ENCODE peak calls at places on chromosomes 4 and X, in six cellular contexts. One of them, this sample, is unnamed.

GRCh38 chrX:67543818-67544217 is at the start of gene AR:
- DNase-seq in cardiac muscle cell: peak
- DNase-seq in frontal cortex: peak
- DNase-seq in NCI-H345: no peak
- DNase-seq in GM12892: no peak
- DNase-seq in T-cell: no peak
- DNase-seq in this sample: no peak

GRCh38 chrX:69555396-69556023 is 51.4 kb downstream of the NALF2 start:
- DNase-seq in T-cell: no peak
- DNase-seq in GM12892: no peak
- DNase-seq in cardiac muscle cell: peak
- DNase-seq in NCI-H345: no peak
- DNase-seq in frontal cortex: no peak
- DNase-seq in this sample: no peak

GRCh38 chr4:98609946-98610345 is 48.5 kb downstream of the TSPAN5 start:
- DNase-seq in cardiac muscle cell: no peak
- DNase-seq in T-cell: no peak
- DNase-seq in GM12892: no peak
- DNase-seq in NCI-H345: no peak
- DNase-seq in frontal cortex: no peak
- DNase-seq in this sample: no peak

GRCh38 chr4:162237676-162238075 is 73.9 kb upstream of the FSTL5 start:
- DNase-seq in frontal cortex: no peak
- DNase-seq in cardiac muscle cell: no peak
- DNase-seq in NCI-H345: no peak
- DNase-seq in GM12892: no peak
- DNase-seq in T-cell: no peak
- DNase-seq in this sample: no peak

GRCh38 chrX:13487731-13488505 is 81.5 kb upstream of the EGFL6 start:
- DNase-seq in GM12892: peak
- DNase-seq in T-cell: peak
- DNase-seq in cardiac muscle cell: peak
- DNase-seq in frontal cortex: peak
- DNase-seq in NCI-H345: peak
- DNase-seq in this sample: peak

GRCh38 chr4:761086-761485 is 55.5 kb downstream of the PCGF3 start:
- DNase-seq in cardiac muscle cell: no peak
- DNase-seq in frontal cortex: no peak
- DNase-seq in GM12892: no peak
- DNase-seq in NCI-H345: no peak
- DNase-seq in T-cell: no peak
- DNase-seq in this sample: no peak

GRCh38 chr4:72390409-72390808 is 178.6 kb downstream of the ADAMTS3 start:
- DNase-seq in GM12892: no peak
- DNase-seq in frontal cortex: no peak
- DNase-seq in T-cell: no peak
- DNase-seq in NCI-H345: no peak
- DNase-seq in cardiac muscle cell: peak
- DNase-seq in this sample: no peak

GRCh38 chrX:11190745-11191510 is 79.8 kb downstream of the HCCS start:
- DNase-seq in cardiac muscle cell: no peak
- DNase-seq in frontal cortex: no peak
- DNase-seq in NCI-H345: peak
- DNase-seq in GM12892: no peak
- DNase-seq in T-cell: no peak
- DNase-seq in this sample: no peak

GRCh38 chr4:139042981-139043460 is 27.4 kb downstream of the NOCT start:
- DNase-seq in GM12892: no peak
- DNase-seq in T-cell: no peak
- DNase-seq in cardiac muscle cell: no peak
- DNase-seq in NCI-H345: no peak
- DNase-seq in frontal cortex: no peak
- DNase-seq in this sample: no peak